ENCODE peak calls at places on chromosomes 16 and 17, in six cellular contexts. I is thoracic aorta, K is HFF-Myc, E is OCI-LY7, H is heart left ventricle, S is left ventricle myocardium inferior. W is an unnamed sample.

GRCh38 chr17:15414502-15415348 is 52.7 kb downstream of the CDRT4 start:
- DNase-seq in H (peak; percentile 68), E (no peak), S (peak; percentile 82), I (no peak), K (no peak), W (no peak)

GRCh38 chr16:13507530-13507929 is 412.4 kb upstream of the ERCC4 start:
- DNase-seq in H (no peak), E (no peak), I (no peak), K (no peak), S (no peak), W (no peak)

GRCh38 chr17:66835476-66835875 is 559 bp downstream of the CACNG5 start:
- DNase-seq in I (no peak), H (no peak), E (no peak), K (no peak), S (no peak), W (no peak)

GRCh38 chr16:9056061-9056460 is 35.4 kb upstream of the HAPSTR1 start:
- DNase-seq in E (no peak), I (no peak), H (no peak), S (no peak), K (no peak), W (no peak)

GRCh38 chr17:29619251-29619650 is 3.5 kb downstream of the CORO6 start:
- DNase-seq in K (no peak), E (peak; percentile 45), H (peak; percentile 77), I (no peak), S (no peak), W (no peak)

GRCh38 chr16:60120586-60120985 is 1386.5 kb upstream of the GOT2 start:
- DNase-seq in I (no peak), K (no peak), H (no peak), S (no peak), E (no peak), W (no peak)

GRCh38 chr17:47857551-47858410 is 6.8 kb upstream of the SP6 start:
- DNase-seq in K (no peak), H (no peak), E (no peak), I (no peak), S (no peak), W (no peak)

GRCh38 chr17:8867361-8867981 is at the start of gene PIK3R6:
- DNase-seq in H (no peak), I (no peak), S (no peak), E (no peak), K (no peak), W (peak; percentile 59)

GRCh38 chr17:42281571-42282096 is 5.4 kb upstream of the STAT5B start:
- DNase-seq in S (no peak), K (no peak), E (no peak), I (no peak), H (no peak), W (no peak)

GRCh38 chr17:57408064-57408811 is 151.9 kb downstream of the MSI2 start:
- DNase-seq in S (no peak), I (no peak), H (no peak), E (peak; percentile 59), K (no peak), W (peak; percentile 47)

GRCh38 chr16:55000595-55000994 is 69.9 kb downstream of the IRX5 start:
- DNase-seq in S (no peak), E (no peak), I (no peak), K (no peak), H (no peak), W (no peak)

GRCh38 chr17:52159159-52159809 is 770 bp upstream of the CA10 start:
- DNase-seq in K (no peak), H (no peak), E (no peak), I (no peak), S (no peak), W (no peak)

GRCh38 chr16:12869681-12870427 is 31.5 kb upstream of the SHISA9 start:
- DNase-seq in H (no peak), E (no peak), S (no peak), K (no peak), I (no peak), W (no peak)

GRCh38 chr17:38861399-38861843 is 7.9 kb upstream of the RPL23 start:
- DNase-seq in E (peak; percentile 25), H (no peak), S (no peak), I (no peak), K (no peak), W (no peak)

GRCh38 chr16:4266372-4266771 is 6.5 kb downstream of the TFAP4 start:
- DNase-seq in H (no peak), K (no peak), S (no peak), I (no peak), E (peak; percentile 49), W (peak; percentile 36)

GRCh38 chr16:17657037-17657436 is 186.3 kb upstream of the XYLT1 start:
- DNase-seq in I (no peak), E (no peak), K (no peak), H (no peak), S (no peak), W (no peak)

GRCh38 chr17:69884361-69884760 is 190.7 kb upstream of the KCNJ16 start:
- DNase-seq in H (no peak), E (no peak), I (no peak), S (no peak), K (no peak), W (no peak)

GRCh38 chr16:89498839-89499238 is 8.5 kb upstream of the ANKRD11 start:
- DNase-seq in I (no peak), K (no peak), H (no peak), S (no peak), E (no peak), W (no peak)

GRCh38 chr17:80826346-80826954 is 165.2 kb upstream of the CHMP6 start:
- DNase-seq in I (no peak), K (no peak), S (no peak), H (no peak), E (no peak), W (no peak)

GRCh38 chr17:80761421-80761871 is 216.8 kb downstream of the RPTOR start:
- DNase-seq in S (no peak), H (no peak), K (peak; percentile 79), E (no peak), I (no peak), W (no peak)

GRCh38 chr17:2233441-2233947 is 70.1 kb downstream of the SMG6 start:
- DNase-seq in H (peak; percentile 29), I (peak; percentile 25), E (no peak), S (peak; percentile 33), K (no peak), W (no peak)

GRCh38 chr17:50268632-50269287 is 5.5 kb upstream of the TMEM92 start:
- DNase-seq in E (no peak), I (no peak), S (no peak), H (no peak), K (no peak), W (peak; percentile 19)

GRCh38 chr16:3810198-3810664 is 70.3 kb downstream of the CREBBP start:
- DNase-seq in K (no peak), I (no peak), E (no peak), S (no peak), H (no peak), W (no peak)

DNA sequence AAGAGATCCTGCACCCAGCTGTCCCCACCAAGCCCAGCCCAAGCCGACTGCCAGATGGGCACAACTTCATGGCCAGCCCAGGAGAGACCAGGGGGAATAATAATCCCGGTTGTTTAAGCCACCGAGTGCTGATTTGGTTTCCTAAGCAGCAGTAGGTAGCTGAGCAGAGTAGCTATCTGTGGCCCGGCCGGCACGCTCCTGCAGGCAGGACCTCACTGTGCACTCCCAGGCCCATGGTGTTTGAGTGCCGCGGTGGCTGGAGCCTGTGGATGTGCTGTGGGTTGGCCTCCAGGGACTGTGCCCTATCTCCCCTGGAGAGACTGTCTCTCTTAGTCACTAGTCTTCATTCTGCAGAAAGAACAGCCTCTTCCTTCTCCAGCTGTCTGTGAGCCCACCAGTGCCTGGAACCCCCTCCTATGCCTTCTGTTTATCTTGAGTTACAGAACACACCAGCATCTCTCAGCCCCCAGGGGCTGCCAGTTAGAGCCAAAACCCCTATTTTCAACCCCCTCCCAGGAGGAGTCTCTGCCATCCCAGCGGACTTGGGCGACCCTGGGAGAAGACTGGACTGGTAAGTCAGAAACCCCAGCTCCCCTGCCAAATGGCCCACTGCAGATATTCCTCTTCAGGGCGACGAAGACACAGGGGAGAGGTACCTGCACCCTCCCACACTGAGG is 152.0 kb downstream of the SDK2 start:
- DNase-seq in S (no peak), E (no peak), H (no peak), K (no peak), I (no peak), W (no peak)
- TF ChIP-seq CTCF in S (no peak), E (no peak), H (no peak), K (no peak), I (no peak), W (no peak)

DNA sequence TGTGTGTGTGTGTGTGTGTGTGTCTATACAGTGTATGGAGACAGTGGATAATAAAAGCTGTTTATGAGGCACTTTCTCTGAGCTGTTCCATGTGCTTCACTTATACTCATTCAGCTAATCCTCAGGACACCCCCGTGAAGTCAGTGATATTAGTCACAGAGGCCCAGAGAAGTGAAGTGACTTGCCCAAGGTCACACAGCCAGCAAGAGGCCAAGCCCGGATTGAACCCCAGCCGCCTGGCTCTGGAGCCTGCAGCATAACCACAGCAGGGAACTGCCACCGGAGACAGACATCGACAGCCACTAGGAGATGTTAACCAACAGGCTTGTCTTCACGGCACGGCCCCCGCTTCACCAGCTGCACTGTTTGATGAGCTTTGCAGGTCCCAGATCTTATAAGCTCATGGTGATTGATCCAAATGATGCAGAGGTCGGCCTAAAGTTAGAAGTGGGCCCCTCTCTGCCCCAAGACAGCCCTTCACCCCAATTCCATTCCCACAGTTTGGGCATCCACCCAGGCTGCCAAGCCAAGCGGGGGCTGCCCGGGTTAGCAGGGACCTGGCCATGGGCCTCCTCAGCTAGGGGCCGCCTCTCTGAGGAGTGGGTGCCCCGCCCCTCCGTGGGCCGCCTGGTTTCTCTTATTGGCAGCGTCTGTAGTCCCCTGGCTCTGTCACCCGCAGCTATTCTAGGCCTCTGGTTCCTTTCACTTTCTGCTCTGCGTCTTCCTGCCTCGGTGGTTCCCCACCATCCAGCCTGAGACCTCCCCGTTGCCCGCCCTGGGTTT is 30.9 kb downstream of the SOCS1 start:
- DNase-seq in H (no peak), E (peak; percentile 86), S (peak; percentile 26), I (no peak), K (no peak), W (peak; percentile 95)
- TF ChIP-seq CTCF in H (no peak), E (no peak), S (no peak), I (no peak), K (no peak), W (no peak)

DNA sequence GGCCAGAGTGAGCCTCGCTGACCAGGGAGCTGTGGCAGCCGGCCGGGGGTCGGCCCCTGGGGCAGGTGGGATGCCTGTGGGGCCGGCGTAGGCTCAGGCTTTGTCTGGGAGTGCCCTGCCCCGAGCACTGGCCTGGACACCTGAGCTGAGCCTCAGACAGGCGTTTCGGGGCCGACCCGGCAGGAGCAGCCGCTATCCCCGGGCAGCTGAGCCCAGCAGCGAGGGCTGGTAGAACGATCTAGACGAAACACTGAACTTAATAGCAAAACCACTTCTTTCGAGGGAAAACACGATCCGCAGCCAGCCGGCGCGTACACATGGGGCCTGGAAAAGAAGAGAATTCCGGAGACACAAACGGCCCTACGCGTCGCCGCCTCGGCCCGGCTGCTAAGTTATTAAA is 22.1 kb upstream of the SSTR5 start:
- DNase-seq in H (no peak), I (no peak), S (no peak), K (no peak), E (no peak), W (no peak)
- TF ChIP-seq CTCF in H (no peak), I (no peak), S (no peak), K (no peak), E (no peak), W (no peak)

DNA sequence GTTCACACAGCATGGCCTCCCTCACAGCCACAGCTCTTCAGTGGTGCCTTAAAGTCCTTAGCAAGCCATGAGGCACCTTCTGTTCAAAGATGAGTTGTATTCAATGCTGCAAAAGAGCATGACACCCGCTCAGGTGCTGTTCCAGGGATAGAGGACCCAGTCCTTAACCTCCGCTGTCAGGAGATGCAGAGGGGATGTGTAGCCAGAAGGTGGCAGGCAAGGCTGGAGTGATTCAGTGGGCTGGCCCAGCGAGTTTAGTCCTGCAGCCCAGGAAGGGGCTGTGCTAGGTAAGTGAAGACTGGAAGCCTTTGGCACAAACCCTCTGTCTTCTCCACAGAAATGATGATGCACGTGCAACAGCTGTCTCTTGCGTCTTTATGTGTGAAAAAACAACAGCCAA is 25.0 kb upstream of the ADAM11 start:
- DNase-seq in H (no peak), I (no peak), K (no peak), S (no peak), E (peak; percentile 13), W (no peak)
- TF ChIP-seq CTCF in H (no peak), I (no peak), K (peak; percentile 27), S (peak; percentile 63), E (peak; percentile 64), W (no peak)

W was measured in GM13976.